ENCODE peak calls at places on chromosome 14, in ten cellular contexts. C is dorsolateral prefrontal cortex, Q is A549, U is AG09319, R is fibroblast of the aortic adventitia, B is heart right ventricle, O is GM23338, P is PC-3, M is astrocyte of the spinal cord, Z is psoas muscle. I is an unnamed sample.
A peak's percentile ranks its signal among the peaks of the same experiment; 100 is the strongest.

GRCh38 chr14:59363545-59364226 is 101.5 kb downstream of the GPR135 start:
- DNase-seq in C (no peak), Q (no peak), U (no peak), R (peak; percentile 56), B (no peak), O (no peak), P (peak; percentile 98), M (peak; percentile 27), Z (no peak), I (no peak)

GRCh38 chr14:69505338-69506240 is 21.1 kb downstream of the PLEKHD1 start:
- DNase-seq in C (no peak), Q (no peak), U (no peak), R (no peak), B (no peak), O (no peak), P (no peak), M (no peak), Z (no peak), I (no peak)

GRCh38 chr14:33992274-33993050 is 41.6 kb upstream of the EGLN3 start:
- DNase-seq in C (no peak), Q (no peak), U (no peak), R (peak; percentile 30), B (no peak), O (no peak), P (no peak), M (no peak), Z (no peak), I (no peak)

GRCh38 chr14:49893309-49894213 is 679 bp downstream of the ARF6 start:
- DNase-seq in C (peak; percentile 41), Q (peak; percentile 21), U (peak; percentile 15), R (no peak), B (peak; percentile 50), O (peak; percentile 22), P (peak; percentile 36), M (no peak), Z (peak; percentile 80), I (peak; percentile 57)

GRCh38 chr14:99182548-99183115 is 89.4 kb downstream of the BCL11B start:
- DNase-seq in C (no peak), Q (no peak), U (no peak), R (no peak), B (no peak), O (no peak), P (no peak), M (no peak), Z (no peak), I (no peak)

GRCh38 chr14:60485600-60486251 is at the start of gene C14orf39:
- DNase-seq in C (no peak), Q (no peak), U (no peak), R (peak; percentile 7), B (no peak), O (peak; percentile 84), P (peak; percentile 65), M (peak; percentile 63), Z (peak; percentile 80), I (peak; percentile 85)

GRCh38 chr14:19941668-19942067 is 11.0 kb downstream of the OR4K1 start:
- DNase-seq in C (no peak), Q (no peak), U (no peak), R (no peak), B (no peak), O (no peak), P (no peak), M (no peak), Z (no peak), I (no peak)

GRCh38 chr14:89228921-89229639 is 188.0 kb downstream of the FOXN3 start:
- DNase-seq in C (no peak), Q (no peak), U (no peak), R (no peak), B (peak; percentile 49), O (no peak), P (no peak), M (no peak), Z (peak; percentile 65), I (no peak)

GRCh38 chr14:68785817-68786490 is 6.9 kb downstream of the ZFP36L1 start:
- DNase-seq in C (peak; percentile 25), Q (peak; percentile 67), U (no peak), R (peak; percentile 69), B (no peak), O (peak; percentile 24), P (peak; percentile 18), M (peak; percentile 75), Z (no peak), I (no peak)

GRCh38 chr14:54570047-54570446 is 3.1 kb downstream of the SAMD4A start:
- DNase-seq in C (no peak), Q (no peak), U (no peak), R (no peak), B (no peak), O (no peak), P (peak; percentile 15), M (no peak), Z (no peak), I (no peak)

GRCh38 chr14:99274346-99275221 is 2.6 kb upstream of the BCL11B start:
- DNase-seq in C (peak; percentile 69), Q (peak; percentile 77), U (peak; percentile 15), R (peak; percentile 32), B (peak; percentile 34), O (peak; percentile 96), P (peak; percentile 55), M (peak; percentile 71), Z (peak; percentile 77), I (peak; percentile 75)

GRCh38 chr14:99595034-99595433 is 9.0 kb downstream of the CCDC85C start:
- DNase-seq in C (no peak), Q (no peak), U (no peak), R (no peak), B (no peak), O (no peak), P (no peak), M (no peak), Z (no peak), I (no peak)

GRCh38 chr14:55699131-55700057 is 119.4 kb downstream of the KTN1 start:
- DNase-seq in C (no peak), Q (peak; percentile 45), U (no peak), R (peak; percentile 82), B (no peak), O (peak; percentile 56), P (peak; percentile 99), M (peak; percentile 68), Z (no peak), I (no peak)

GRCh38 chr14:50260511-50260910 is 29.1 kb upstream of the SOS2 start:
- DNase-seq in C (no peak), Q (no peak), U (peak; percentile 19), R (peak; percentile 65), B (no peak), O (peak; percentile 59), P (peak; percentile 71), M (peak; percentile 39), Z (no peak), I (peak; percentile 16)

DNA sequence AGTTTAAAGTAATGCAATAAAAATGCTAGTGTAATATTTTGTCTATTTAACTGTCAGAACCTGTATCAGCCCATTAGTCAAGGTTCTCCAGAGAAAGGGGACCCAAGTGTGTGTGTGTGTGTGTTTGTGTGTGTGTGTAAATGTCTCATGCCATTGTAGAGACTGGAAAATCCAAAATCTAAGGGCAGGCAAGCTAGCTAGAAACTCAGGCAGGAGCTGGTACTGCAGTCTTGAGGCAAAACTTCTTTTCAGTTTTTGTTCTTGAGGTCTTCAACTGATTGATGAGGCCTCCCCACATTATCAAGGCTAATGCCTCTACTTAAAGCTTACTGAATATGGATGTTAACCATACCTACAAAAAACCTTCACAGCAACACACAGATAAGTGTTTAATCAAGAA is 126.7 kb downstream of the PRKD1 start:
- DNase-seq in C (no peak), Q (no peak), U (no peak), R (no peak), B (no peak), O (peak; percentile 53), P (no peak), M (no peak), Z (no peak), I (no peak)
- TF ChIP-seq CTCF in C (peak; percentile 24), Q (no peak), U (no peak), R (peak; percentile 38), B (no peak), O (no peak), P (no peak), M (peak; percentile 29), Z (no peak), I (peak; percentile 34)

DNA sequence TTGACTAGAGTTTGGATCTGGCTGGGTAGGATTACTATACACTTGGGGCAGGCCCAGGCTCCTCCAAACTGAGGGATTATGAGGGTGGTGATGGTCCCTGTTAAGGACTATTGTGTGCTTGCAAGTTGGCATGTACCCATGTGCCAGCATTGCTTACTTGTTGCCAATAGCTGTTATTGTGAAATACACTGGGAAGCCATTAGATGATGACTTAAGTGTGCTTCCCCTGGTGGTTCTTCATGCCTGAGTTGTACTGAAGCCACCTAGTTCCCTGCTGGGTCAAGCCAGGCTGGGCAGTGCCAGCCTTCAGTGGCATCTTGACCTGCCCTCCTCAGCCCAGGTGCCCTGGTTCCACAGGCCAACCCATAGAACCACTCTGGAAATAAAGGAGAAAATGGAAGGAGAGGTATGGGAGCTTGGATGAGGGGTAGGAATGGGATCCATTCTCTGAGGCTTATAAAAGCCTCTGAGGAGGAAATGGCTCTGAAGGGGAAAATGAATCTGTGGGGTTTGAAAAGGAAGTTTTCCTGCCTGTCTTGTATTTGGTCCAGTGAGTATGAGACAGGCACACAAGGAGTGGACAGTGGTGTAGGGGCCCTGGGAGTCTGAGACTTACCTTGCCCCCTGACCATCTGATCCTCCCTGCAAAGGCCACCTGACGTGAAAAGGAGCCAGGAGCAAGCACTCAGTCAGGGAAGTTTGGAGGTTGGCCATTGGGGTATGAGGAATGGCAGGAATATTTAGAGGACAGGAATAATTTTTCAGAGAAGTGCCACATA is 724 bp downstream of the LTB4R start:
- DNase-seq in C (no peak), Q (no peak), U (no peak), R (peak; percentile 32), B (no peak), O (no peak), P (no peak), M (no peak), Z (no peak), I (no peak)
- TF ChIP-seq CTCF in C (no peak), Q (no peak), U (no peak), R (no peak), B (no peak), O (no peak), P (no peak), M (no peak), Z (no peak), I (no peak)

DNA sequence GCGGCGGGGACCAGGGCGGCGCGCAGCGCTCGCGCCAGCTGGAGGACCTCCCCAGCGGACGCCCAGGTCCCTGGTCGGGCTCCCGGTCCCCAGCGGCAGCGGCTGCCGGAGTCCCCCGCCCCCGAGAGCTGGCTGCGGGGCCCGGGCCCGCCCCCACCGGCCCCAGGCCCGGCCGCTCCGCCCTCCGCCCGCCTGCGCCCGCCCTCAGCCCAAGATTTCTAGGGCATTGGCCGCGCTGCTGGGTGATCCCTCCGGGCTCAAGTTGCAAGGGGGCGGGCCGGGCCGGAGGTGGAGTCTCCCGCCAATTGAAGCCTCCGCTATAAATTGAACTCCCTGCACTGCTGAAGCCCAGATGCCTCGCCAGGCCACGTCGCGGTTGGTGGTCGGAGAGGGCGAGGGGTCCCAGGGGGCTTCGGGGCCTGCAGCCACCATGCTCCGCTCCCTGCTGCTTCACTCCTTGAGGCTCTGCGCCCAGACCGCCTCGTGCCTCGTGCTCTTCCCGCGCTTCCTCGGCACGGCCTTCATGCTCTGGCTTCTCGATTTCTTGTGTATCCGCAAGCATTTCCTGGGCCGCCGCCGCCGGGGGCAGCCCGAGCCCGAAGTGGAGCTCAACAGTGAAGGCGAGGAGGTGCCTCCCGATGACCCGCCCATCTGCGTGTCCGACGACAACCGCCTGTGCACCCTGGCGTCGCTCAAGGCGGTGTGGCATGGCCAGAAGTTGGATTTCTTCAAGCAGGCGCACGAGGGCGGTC is at the start of gene DIO3:
- DNase-seq in C (no peak), Q (no peak), U (no peak), R (no peak), B (no peak), O (peak; percentile 93), P (peak; percentile 79), M (no peak), Z (peak; percentile 57), I (peak; percentile 65)
- TF ChIP-seq CTCF in C (no peak), Q (no peak), U (no peak), R (no peak), B (no peak), O (no peak), P (no peak), M (no peak), Z (no peak), I (no peak)

GRCh38 chr14:96098999-96099335 is 59.8 kb downstream of the C14orf132 start:
- DNase-seq in C (no peak), Q (no peak), U (no peak), R (no peak), B (no peak), O (no peak), P (no peak), M (no peak), Z (no peak), I (no peak)
- TF ChIP-seq CTCF in C (no peak), Q (no peak), U (no peak), R (no peak), B (no peak), O (no peak), P (no peak), M (no peak), Z (no peak), I (no peak)